ENCODE peak calls at places on chromosomes 16 and 17, in ten cellular contexts. R is cardiac muscle cell, O is OCI-LY7, F is IMR-90, Y is choroid plexus epithelial cell, T is foreskin fibroblast, K is bronchial epithelial cell, M is epithelial cell of esophagus, I is A549, D is tibial artery. C is an unnamed sample.

GRCh38 chr17:30378191-30378796 is 433 bp upstream of the CPD start:
- DNase-seq in R (peak), O (peak), F (peak), Y (peak), T (peak), K (no peak), M (peak), I (no peak), D (no peak), C (peak)

GRCh38 chr16:47492428-47493357 is 31.6 kb downstream of the PHKB start:
- DNase-seq in R (peak), O (peak), F (peak), Y (peak), T (peak), K (no peak), M (no peak), I (no peak), D (peak), C (peak)

GRCh38 chr16:23608194-23608593 is 12.1 kb upstream of the NDUFAB1 start:
- DNase-seq in R (peak), O (no peak), F (peak), Y (peak), T (peak), K (peak), M (peak), I (peak), D (no peak), C (no peak)

GRCh38 chr16:58098207-58099096 is 30.7 kb downstream of the CFAP20 start:
- DNase-seq in R (no peak), O (no peak), F (peak), Y (peak), T (peak), K (peak), M (peak), I (peak), D (no peak), C (no peak)

GRCh38 chr17:49841548-49841947 is 6.3 kb downstream of the TAC4 start:
- DNase-seq in R (no peak), O (no peak), F (no peak), Y (no peak), T (no peak), K (no peak), M (no peak), I (no peak), D (peak), C (no peak)

GRCh38 chr16:7352114-7352513 is 19.5 kb downstream of the RBFOX1 start:
- DNase-seq in R (no peak), O (no peak), F (no peak), Y (no peak), T (no peak), K (no peak), M (no peak), I (no peak), D (no peak), C (no peak)

GRCh38 chr17:28950017-28950751 is 1.1 kb downstream of the PHF12 start:
- DNase-seq in R (peak), O (peak), F (peak), Y (peak), T (peak), K (no peak), M (no peak), I (peak), D (peak), C (peak)

GRCh38 chr17:70520447-70520846 is 351.1 kb downstream of the KCNJ2 start:
- DNase-seq in R (no peak), O (no peak), F (no peak), Y (no peak), T (no peak), K (peak), M (peak), I (no peak), D (no peak), C (no peak)

GRCh38 chr17:27396941-27397340 is 59.3 kb upstream of the KSR1 start:
- DNase-seq in R (peak), O (no peak), F (peak), Y (peak), T (peak), K (peak), M (peak), I (no peak), D (no peak), C (no peak)

GRCh38 chr16:30786115-30786935 is 680 bp downstream of the ZNF629 start:
- DNase-seq in R (peak), O (no peak), F (peak), Y (peak), T (peak), K (no peak), M (peak), I (peak), D (no peak), C (no peak)

GRCh38 chr17:77649717-77650211 is 308.7 kb upstream of the TNRC6C start:
- DNase-seq in R (peak), O (peak), F (no peak), Y (peak), T (peak), K (peak), M (peak), I (peak), D (no peak), C (no peak)

GRCh38 chr17:59513934-59514841 is 51.2 kb upstream of the DHX40 start:
- DNase-seq in R (peak), O (no peak), F (peak), Y (peak), T (peak), K (peak), M (peak), I (peak), D (peak), C (no peak)

GRCh38 chr17:5871666-5872065 is 198.5 kb upstream of the WSCD1 start:
- DNase-seq in R (no peak), O (no peak), F (no peak), Y (no peak), T (no peak), K (no peak), M (no peak), I (no peak), D (no peak), C (no peak)

GRCh38 chr17:65027305-65027704 is 29.2 kb downstream of the GNA13 start:
- DNase-seq in R (peak), O (no peak), F (peak), Y (peak), T (peak), K (peak), M (peak), I (peak), D (no peak), C (peak)

GRCh38 chr17:20989481-20989880 is 53.3 kb downstream of the USP22 start:
- DNase-seq in R (no peak), O (no peak), F (no peak), Y (no peak), T (no peak), K (no peak), M (no peak), I (no peak), D (peak), C (no peak)

GRCh38 chr16:1428511-1428910 is 2.4 kb upstream of the PERCC1 start:
- DNase-seq in R (peak), O (peak), F (no peak), Y (peak), T (peak), K (no peak), M (no peak), I (peak), D (no peak), C (peak)

GRCh38 chr17:30376621-30377452 is 1.9 kb upstream of the CPD start:
- DNase-seq in R (peak), O (no peak), F (peak), Y (peak), T (peak), K (no peak), M (peak), I (peak), D (no peak), C (peak)

GRCh38 chr16:9072806-9073341 is 18.6 kb upstream of the HAPSTR1 start:
- DNase-seq in R (peak), O (peak), F (peak), Y (peak), T (peak), K (peak), M (peak), I (no peak), D (no peak), C (peak)

GRCh38 chr17:2921443-2921842 is 125.2 kb downstream of the RAP1GAP2 start:
- DNase-seq in R (no peak), O (no peak), F (no peak), Y (no peak), T (no peak), K (no peak), M (no peak), I (no peak), D (no peak), C (no peak)

GRCh38 chr17:79050591-79050990 is 24.0 kb upstream of the ENGASE start:
- DNase-seq in R (no peak), O (no peak), F (no peak), Y (no peak), T (no peak), K (no peak), M (no peak), I (no peak), D (no peak), C (no peak)

GRCh38 chr17:28549274-28550132 is 2.9 kb downstream of the UNC119 start:
- DNase-seq in R (no peak), O (peak), F (no peak), Y (no peak), T (no peak), K (no peak), M (no peak), I (no peak), D (no peak), C (peak)

GRCh38 chr16:50526249-50526648 is 21.9 kb upstream of the NKD1 start:
- DNase-seq in R (no peak), O (no peak), F (no peak), Y (no peak), T (no peak), K (no peak), M (no peak), I (no peak), D (no peak), C (no peak)

GRCh38 chr16:10923650-10924214 is 18.5 kb downstream of the DEXI start:
- DNase-seq in R (no peak), O (no peak), F (no peak), Y (no peak), T (no peak), K (no peak), M (no peak), I (no peak), D (peak), C (no peak)

GRCh38 chr16:73778872-73779271 is 517.7 kb upstream of the PSMD7 start:
- DNase-seq in R (no peak), O (no peak), F (no peak), Y (no peak), T (no peak), K (no peak), M (no peak), I (no peak), D (no peak), C (no peak)

GRCh38 chr16:57373117-57373947 is 1.0 kb downstream of the CX3CL1 start:
- DNase-seq in R (no peak), O (no peak), F (no peak), Y (no peak), T (no peak), K (no peak), M (no peak), I (no peak), D (no peak), C (no peak)

GRCh38 chr17:17737938-17738894 is 57.0 kb downstream of the RAI1 start:
- DNase-seq in R (peak), O (no peak), F (no peak), Y (no peak), T (no peak), K (peak), M (peak), I (peak), D (no peak), C (no peak)

GRCh38 chr16:15547768-15548096 is 95.2 kb downstream of the MARF1 start:
- DNase-seq in R (no peak), O (no peak), F (no peak), Y (no peak), T (no peak), K (no peak), M (no peak), I (no peak), D (no peak), C (no peak)

GRCh38 chr17:50532452-50533024 is at the start of gene EPN3:
- DNase-seq in R (peak), O (no peak), F (no peak), Y (no peak), T (peak), K (peak), M (peak), I (no peak), D (no peak), C (no peak)

GRCh38 chr17:56131431-56131830 is 21.8 kb upstream of the ANKFN1 start:
- DNase-seq in R (no peak), O (no peak), F (no peak), Y (no peak), T (no peak), K (no peak), M (no peak), I (no peak), D (no peak), C (no peak)

GRCh38 chr17:79672496-79672895 is 58.2 kb upstream of the ENPP7 start:
- DNase-seq in R (no peak), O (no peak), F (no peak), Y (no peak), T (no peak), K (no peak), M (no peak), I (no peak), D (no peak), C (no peak)

GRCh38 chr17:79862259-79862658 is 23.0 kb upstream of the CBX4 start:
- DNase-seq in R (no peak), O (no peak), F (no peak), Y (no peak), T (no peak), K (no peak), M (no peak), I (no peak), D (no peak), C (no peak)

GRCh38 chr16:89958068-89958467 is 9.5 kb downstream of the DEF8 start:
- DNase-seq in R (peak), O (peak), F (peak), Y (peak), T (peak), K (peak), M (peak), I (peak), D (no peak), C (peak)

GRCh38 chr17:2025622-2026309 is 632 bp upstream of the RTN4RL1 start:
- DNase-seq in R (peak), O (no peak), F (peak), Y (peak), T (peak), K (peak), M (peak), I (peak), D (peak), C (no peak)

GRCh38 chr17:36885161-36885735 is 52.0 kb upstream of the LHX1 start:
- DNase-seq in R (peak), O (no peak), F (no peak), Y (no peak), T (no peak), K (no peak), M (no peak), I (no peak), D (no peak), C (no peak)

GRCh38 chr16:35749253-35750141 is 2290.1 kb downstream of the TP53TG3F start:
- DNase-seq in R (no peak), O (no peak), F (no peak), Y (no peak), T (no peak), K (no peak), M (no peak), I (no peak), D (no peak), C (no peak)

GRCh38 chr16:88731699-88732098 is 25.4 kb downstream of the CTU2 start:
- DNase-seq in R (no peak), O (no peak), F (no peak), Y (no peak), T (no peak), K (no peak), M (no peak), I (no peak), D (no peak), C (no peak)

GRCh38 chr16:351804-352520 is 561 bp downstream of the AXIN1 start:
- DNase-seq in R (no peak), O (no peak), F (no peak), Y (no peak), T (peak), K (no peak), M (peak), I (no peak), D (no peak), C (peak)

GRCh38 chr16:352547-353403 is at the start of gene AXIN1:
- DNase-seq in R (peak), O (peak), F (peak), Y (peak), T (peak), K (peak), M (peak), I (peak), D (peak), C (peak)

GRCh38 chr16:354286-354881 is 1.9 kb upstream of the AXIN1 start:
- DNase-seq in R (no peak), O (no peak), F (no peak), Y (no peak), T (no peak), K (peak), M (peak), I (no peak), D (no peak), C (no peak)

GRCh38 chr16:354971-355441 is 2.5 kb upstream of the AXIN1 start:
- DNase-seq in R (no peak), O (no peak), F (no peak), Y (no peak), T (no peak), K (no peak), M (no peak), I (no peak), D (no peak), C (no peak)

DNA sequence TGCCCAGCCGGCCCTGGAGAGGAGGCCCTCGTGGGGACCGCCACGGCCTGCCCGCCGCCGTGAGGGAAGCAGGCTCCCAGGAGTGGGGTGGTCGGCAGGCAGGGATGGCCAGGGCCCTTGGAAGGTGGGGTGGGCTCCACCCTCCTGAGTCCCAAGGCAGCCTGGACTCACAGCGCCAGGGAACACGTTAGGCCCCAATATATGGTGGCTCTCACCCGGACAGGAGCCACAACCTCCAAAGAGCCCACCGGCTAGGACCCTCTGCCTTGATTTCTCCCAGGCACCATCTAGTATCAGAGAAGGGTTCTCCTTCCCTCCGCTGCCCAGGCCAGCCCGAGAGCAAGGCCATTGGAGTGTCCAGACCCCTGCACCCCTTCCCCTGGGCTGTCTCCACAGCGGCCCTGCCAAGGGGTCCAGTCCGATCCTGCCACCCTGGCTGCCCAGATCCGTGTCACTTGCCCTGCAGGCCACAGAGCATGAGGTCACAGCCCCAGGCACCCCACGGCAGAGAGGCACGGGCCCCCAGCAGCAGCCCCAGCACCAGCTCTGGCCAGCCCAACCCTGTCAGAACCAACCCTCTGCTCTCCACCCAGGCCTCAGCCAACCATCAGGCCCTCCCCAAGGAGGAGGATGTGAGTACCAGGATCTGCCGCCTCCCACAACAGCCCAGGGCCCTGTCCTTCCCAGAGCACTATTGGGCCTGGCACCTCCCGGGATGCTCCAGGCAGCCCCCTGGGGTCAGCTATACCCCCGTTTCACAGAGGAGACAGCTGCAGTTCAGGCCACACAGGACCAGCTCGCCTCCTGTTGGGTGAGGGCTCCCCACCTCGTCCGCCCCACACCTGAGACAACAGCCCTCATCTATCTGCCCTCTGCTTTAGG is 1.1 kb upstream of the AXIN1 start:
- DNase-seq in R (no peak), O (no peak), F (no peak), Y (no peak), T (peak), K (peak), M (peak), I (no peak), D (no peak), C (no peak)
- H3K4me3 ChIP-seq in R (peak), O (peak), F (peak), Y (peak), T (peak), K (peak), M (peak), I (peak), D (peak), C (peak)

DNA sequence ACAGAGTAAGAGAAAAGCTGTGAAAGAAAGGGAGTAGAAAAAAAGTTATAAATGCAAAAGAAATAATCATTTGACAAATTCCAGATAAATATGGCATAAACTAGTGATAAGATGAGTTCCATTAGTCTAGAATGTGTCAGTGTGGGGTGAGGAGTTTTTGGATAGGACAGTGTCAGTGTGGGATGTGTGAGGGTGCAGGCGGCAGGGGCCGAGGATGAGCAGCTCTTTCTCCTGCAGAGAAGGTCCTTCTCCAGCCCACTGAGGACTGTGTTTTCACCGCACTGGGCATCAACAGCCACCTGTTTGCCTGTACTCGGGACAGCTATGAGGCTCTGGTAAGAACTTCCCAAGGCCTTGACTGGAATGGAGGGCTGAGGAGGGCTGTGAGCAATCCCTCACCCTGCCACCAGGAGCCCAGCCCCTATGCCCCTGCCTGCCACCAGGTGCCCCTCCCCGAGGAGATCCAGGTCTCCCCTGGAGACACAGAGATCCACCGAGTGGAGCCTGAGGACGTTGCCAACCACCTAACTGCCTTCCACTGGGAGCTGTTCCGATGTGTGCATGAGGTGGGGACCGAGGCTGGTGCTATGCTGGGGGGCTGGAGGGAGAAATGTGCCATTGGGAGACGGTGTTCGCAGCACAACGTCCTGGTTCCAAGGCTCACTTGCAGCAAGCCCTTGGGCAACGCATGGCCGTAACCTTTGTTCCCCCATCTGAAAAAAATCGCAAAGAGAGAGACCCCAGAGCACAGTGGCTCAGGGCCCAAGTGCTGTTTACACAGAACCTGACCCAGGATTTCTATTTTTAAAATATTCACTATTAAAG is 13.1 kb downstream of the RAPGEFL1 start:
- DNase-seq in R (no peak), O (peak), F (no peak), Y (no peak), T (peak), K (peak), M (peak), I (peak), D (no peak), C (peak)
- TF ChIP-seq CTCF in R (peak), O (peak), F (peak), Y (peak), T (peak), K (peak), M (peak), I (peak), D (peak), C (peak)

DNA sequence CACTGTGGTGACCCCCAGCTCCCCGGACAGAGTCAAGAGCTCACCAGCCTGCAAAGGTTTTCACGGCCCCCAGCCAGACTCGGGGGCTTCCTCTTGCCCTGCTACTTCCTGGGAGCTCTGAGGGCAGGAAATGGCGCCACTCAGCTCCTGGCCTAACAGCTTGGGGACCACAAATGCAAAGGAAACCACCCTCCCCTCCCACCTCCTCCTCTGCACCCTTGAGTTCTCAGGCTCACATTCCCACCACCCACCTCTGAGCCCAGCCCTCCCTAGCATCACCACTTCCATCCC is 373 bp upstream of the SPN start:
- DNase-seq in R (no peak), O (peak), F (no peak), Y (no peak), T (no peak), K (no peak), M (no peak), I (no peak), D (no peak), C (peak)
- H3K4me3 ChIP-seq in R (no peak), O (peak), F (no peak), Y (no peak), T (no peak), K (no peak), M (no peak), I (no peak), D (no peak), C (peak)

DNA sequence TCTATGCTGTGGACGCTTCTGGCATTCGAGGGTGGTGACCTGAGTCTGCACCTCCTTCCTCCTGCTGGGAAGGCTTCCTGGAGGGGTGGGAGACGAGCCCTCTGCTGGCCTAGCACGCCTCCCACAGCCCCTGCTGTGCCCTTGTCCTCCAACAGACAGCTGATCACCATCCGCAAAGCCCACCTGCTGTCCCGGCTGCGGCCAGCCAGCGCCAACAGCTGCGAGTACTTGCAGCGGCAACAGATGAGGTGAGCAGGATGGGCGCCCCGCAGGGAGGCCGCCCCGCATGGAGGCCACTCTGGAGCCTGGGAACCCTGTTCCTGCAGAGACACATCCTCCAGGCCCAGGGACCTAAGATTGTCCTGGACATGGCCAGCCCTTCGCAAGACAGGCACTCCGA is 21.6 kb downstream of the UBALD1 start:
- DNase-seq in R (no peak), O (no peak), F (no peak), Y (peak), T (no peak), K (no peak), M (no peak), I (no peak), D (no peak), C (no peak)
- TF ChIP-seq CTCF in R (no peak), O (no peak), F (no peak), Y (peak), T (no peak), K (no peak), M (no peak), I (no peak), D (no peak), C (no peak)